ENCODE peak calls at places on chromosomes 7 and 10, in ten cellular contexts. Q, L, U, O, W, G, C, T, J and X are unnamed samples.

GRCh38 chr7:130281227-130281626 is 11.7 kb upstream of the CPA4 start:
- DNase-seq in G (no peak), W (no peak), Q (no peak), U (no peak), C (no peak), L (no peak), O (no peak), T (peak; percentile 60), J (peak; percentile 79), X (no peak)

GRCh38 chr10:21649441-21649872 is 115.4 kb downstream of the MLLT10 start:
- DNase-seq in U (no peak), Q (no peak), J (peak; percentile 11), T (no peak), L (no peak), W (no peak), C (no peak), O (no peak), G (no peak), X (no peak)

GRCh38 chr7:5594616-5595544 is 171.2 kb upstream of the TNRC18 start:
- DNase-seq in J (peak; percentile 60), T (no peak), Q (no peak), W (peak; percentile 65), G (peak; percentile 90), C (no peak), O (peak; percentile 75), L (no peak), U (no peak), X (no peak)

GRCh38 chr10:117532451-117533107 is 10.0 kb upstream of the EMX2 start:
- DNase-seq in J (no peak), Q (no peak), C (no peak), L (no peak), W (no peak), T (no peak), O (no peak), U (no peak), G (peak; percentile 62), X (no peak)

GRCh38 chr7:55964261-55964801 is at the start of gene NIPSNAP2:
- DNase-seq in U (peak; percentile 55), Q (peak; percentile 54), J (peak; percentile 30), G (peak; percentile 88), T (peak; percentile 57), O (peak; percentile 69), C (peak; percentile 66), L (no peak), W (peak; percentile 99), X (peak; percentile 42)

GRCh38 chr10:93438796-93439253 is 43.3 kb downstream of the MYOF start:
- DNase-seq in L (no peak), W (no peak), G (peak; percentile 81), C (no peak), U (no peak), J (peak; percentile 91), T (peak; percentile 65), O (peak; percentile 43), Q (no peak), X (peak; percentile 66)

GRCh38 chr7:112449353-112449752 is 907 bp upstream of the IFRD1 start:
- DNase-seq in W (no peak), L (no peak), C (no peak), Q (no peak), J (peak; percentile 84), T (peak; percentile 79), O (no peak), U (peak; percentile 35), G (no peak), X (peak; percentile 48)

GRCh38 chr7:124790645-124791044 is 25.1 kb upstream of the GPR37 start:
- DNase-seq in L (no peak), C (no peak), T (no peak), U (no peak), G (no peak), W (no peak), O (no peak), J (no peak), Q (no peak), X (no peak)

GRCh38 chr10:51260376-51260775 is 186.1 kb downstream of the PRKG1 start:
- DNase-seq in L (no peak), W (no peak), C (no peak), J (no peak), Q (no peak), O (no peak), G (no peak), U (no peak), T (no peak), X (no peak)

GRCh38 chr10:87578799-87579401 is 74.2 kb downstream of the MINPP1 start:
- DNase-seq in W (no peak), J (peak; percentile 14), L (no peak), G (peak; percentile 7), C (no peak), Q (no peak), T (peak; percentile 18), O (no peak), U (no peak), X (no peak)

GRCh38 chr10:129964611-129965417 is 740 bp upstream of the EBF3 start:
- DNase-seq in C (no peak), Q (no peak), W (no peak), G (peak; percentile 70), L (peak; percentile 70), O (no peak), U (no peak), J (no peak), T (no peak), X (no peak)

GRCh38 chr10:97623277-97623676 is 10.0 kb downstream of the MORN4 start:
- DNase-seq in J (no peak), T (no peak), L (no peak), U (no peak), W (no peak), G (no peak), C (no peak), Q (no peak), O (no peak), X (no peak)
- H3K36me3 ChIP-seq in J (no peaks in the 10 kb centered on the region), T (no peaks in the 10 kb centered on the region), L (no peaks in the 10 kb centered on the region), U (no peaks in the 10 kb centered on the region), W (no peaks in the 10 kb centered on the region), G (no peaks in the 10 kb centered on the region), C (no peaks in the 10 kb centered on the region), Q (no peaks in the 10 kb centered on the region), O (no peaks in the 10 kb centered on the region), X (no peaks in the 10 kb centered on the region)

DNA sequence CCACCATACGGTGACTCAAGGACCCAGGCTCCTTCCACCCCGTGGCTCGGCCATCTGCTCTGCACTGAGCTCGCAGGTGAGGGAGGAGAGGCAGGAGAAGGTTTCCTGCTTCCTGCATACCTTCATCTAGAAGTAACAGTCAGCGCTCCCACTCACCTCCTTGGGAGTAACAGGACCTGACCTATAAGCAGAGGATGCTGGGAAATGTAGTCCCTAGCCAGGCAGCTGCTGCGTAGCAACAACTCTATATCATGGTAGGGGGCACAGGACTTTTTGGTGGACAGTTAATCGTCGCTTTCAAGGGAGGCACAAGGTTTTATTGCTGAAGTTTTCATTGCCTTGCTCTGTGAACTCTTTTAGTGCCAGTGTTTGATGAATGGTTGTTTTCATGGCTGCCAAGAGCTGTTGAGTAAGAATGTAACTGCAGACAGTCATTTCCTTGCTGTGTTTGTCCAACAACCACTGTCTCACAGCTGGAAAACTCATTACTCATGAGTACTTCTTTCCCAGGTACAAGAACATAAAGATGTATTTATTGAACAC is 10.2 kb upstream of the ZFYVE27 start:
- DNase-seq in C (no peak), W (no peak), U (peak; percentile 73), J (peak; percentile 85), L (peak; percentile 34), G (peak; percentile 66), Q (no peak), T (peak; percentile 33), O (no peak), X (no peak)
- H3K4me3 ChIP-seq in C (no peak overlapping the region), W (no peak overlapping the region), U (no peak overlapping the region), J (no peak overlapping the region), L (no peak overlapping the region), G (peak overlapping the region; percentile 18), Q (no peak overlapping the region), T (no peak overlapping the region), O (peak overlapping the region; percentile 20), X (no peak overlapping the region)

DNA sequence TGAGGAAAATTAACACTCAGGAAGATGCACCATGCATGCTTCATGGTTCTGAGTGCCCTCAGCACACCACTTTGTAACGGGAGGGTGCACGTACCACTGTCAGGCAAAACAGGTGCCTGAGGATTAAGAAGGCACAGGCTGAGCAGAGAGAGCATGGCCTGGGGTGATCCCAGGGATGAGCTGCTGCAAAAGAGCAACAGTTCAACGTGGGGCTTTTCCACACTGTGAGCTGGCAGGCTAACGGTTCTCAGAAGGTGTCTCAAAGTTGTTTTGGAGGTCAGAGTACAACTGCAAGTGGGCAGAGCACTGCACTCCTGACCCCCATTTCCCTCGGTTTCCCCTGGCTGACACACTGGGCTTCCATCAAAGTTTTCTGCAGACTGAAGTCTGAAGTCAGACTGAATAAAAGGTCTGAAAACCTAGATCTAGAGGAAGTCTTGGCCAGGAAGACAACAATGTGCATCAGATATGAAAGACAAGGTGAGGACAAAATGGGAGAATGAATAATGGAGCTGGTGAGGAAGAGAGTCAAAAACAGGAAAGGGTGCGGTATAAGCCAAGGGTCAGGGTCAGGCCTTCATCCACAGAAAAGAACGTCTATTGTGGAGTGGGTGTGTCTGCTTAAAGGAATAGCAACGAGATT is 20.5 kb downstream of the ZNF438 start:
- DNase-seq in Q (no peak), O (no peak), W (no peak), J (no peak), T (no peak), U (no peak), L (no peak), G (peak; percentile 39), C (peak; percentile 72), X (no peak)
- H3K36me3 ChIP-seq in Q (no peaks in the 10 kb centered on the region), O (no peaks in the 10 kb centered on the region), W (no peaks in the 10 kb centered on the region), J (no peaks in the 10 kb centered on the region), T (no peaks in the 10 kb centered on the region), U (no peaks in the 10 kb centered on the region), L (no peaks in the 10 kb centered on the region), G (no peaks in the 10 kb centered on the region), C (no peaks in the 10 kb centered on the region), X (no peaks in the 10 kb centered on the region)

GRCh38 chr7:27145167-27145883 is 1.8 kb upstream of the HOXA5 start:
- DNase-seq in Q (no peak), J (peak; percentile 60), G (no peak), O (no peak), L (peak; percentile 71), W (peak; percentile 45), C (no peak), U (peak; percentile 23), T (no peak), X (no peak)

GRCh38 chr7:27143022-27143949 is at the start of gene HOXA5:
- DNase-seq in W (peak; percentile 92), O (no peak), U (peak; percentile 96), C (peak; percentile 78), G (peak; percentile 90), J (peak; percentile 99), Q (no peak), T (peak; percentile 41), L (peak; percentile 90), X (peak; percentile 66)

GRCh38 chr7:27145884-27146401 is 1.6 kb downstream of the HOXA6 start:
- DNase-seq in O (no peak), C (no peak), W (peak; percentile 39), U (no peak), G (no peak), L (no peak), T (no peak), Q (no peak), J (no peak), X (no peak)

GRCh38 chr7:27143950-27144798 is 693 bp upstream of the HOXA5 start:
- DNase-seq in G (no peak), L (peak; percentile 25), O (no peak), W (no peak), J (peak; percentile 57), T (no peak), U (peak; percentile 19), Q (no peak), C (no peak), X (no peak)

DNA sequence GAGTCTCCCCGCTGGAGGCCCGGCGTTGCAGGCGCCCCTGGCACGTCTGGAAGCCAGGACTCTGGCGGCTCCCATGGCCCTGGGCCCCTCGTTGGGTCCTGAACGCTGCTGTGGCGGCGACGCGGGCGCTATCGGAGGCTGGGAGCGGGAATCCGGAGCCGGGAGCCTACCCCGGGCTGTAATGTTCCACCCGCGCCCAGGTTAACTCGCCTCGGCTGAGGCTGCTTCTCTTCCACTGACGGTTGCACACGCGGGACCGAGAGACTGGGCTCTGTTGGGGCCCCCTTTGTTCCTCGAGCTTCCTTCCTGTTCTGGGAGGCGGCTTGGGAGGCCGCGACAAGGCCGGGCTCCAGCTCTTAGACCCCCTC is 1.3 kb upstream of the HOXA5 start:
- DNase-seq in W (peak; percentile 47), L (peak; percentile 76), G (no peak), Q (no peak), U (no peak), J (peak; percentile 62), T (no peak), C (no peak), O (no peak), X (no peak)
- H3K4me3 ChIP-seq in W (no peak overlapping the region), L (no peak overlapping the region), G (no peak overlapping the region), Q (no peak overlapping the region), U (no peak overlapping the region), J (peak overlapping the region; percentile 54), T (no peak overlapping the region), C (no peak overlapping the region), O (no peak overlapping the region), X (peak overlapping the region; percentile 18)